ENCODE peak calls at places on chromosomes 11 and 22, in eight cellular contexts. One of them, this sample, is unnamed.
A peak's percentile ranks its signal among the peaks of the same experiment; 100 is the strongest.

GRCh38 chr11:77197626-77198320 is 69.7 kb downstream of the MYO7A start:
- DNase-seq in MM.1S: no peak
- DNase-seq in astrocyte: no peak
- DNase-seq in HepG2: no peak
- DNase-seq in SK-N-MC: no peak
- DNase-seq in GM23248: no peak
- DNase-seq in K562: no peak
- DNase-seq in mammary epithelial cell: no peak
- DNase-seq in this sample: no peak

GRCh38 chr11:67437082-67437821 is at the start of gene PTPRCAP:
- DNase-seq in MM.1S: no peak
- DNase-seq in GM23248: no peak
- DNase-seq in K562: peak; percentile 62
- DNase-seq in astrocyte: no peak
- DNase-seq in HepG2: no peak
- DNase-seq in mammary epithelial cell: no peak
- DNase-seq in SK-N-MC: no peak
- DNase-seq in this sample: no peak

GRCh38 chr22:31969789-31970489 is 25.6 kb downstream of the YWHAH start:
- DNase-seq in GM23248: peak; percentile 78
- DNase-seq in MM.1S: peak; percentile 89
- DNase-seq in astrocyte: peak; percentile 38
- DNase-seq in SK-N-MC: no peak
- DNase-seq in mammary epithelial cell: peak; percentile 82
- DNase-seq in HepG2: peak; percentile 61
- DNase-seq in K562: peak; percentile 57
- DNase-seq in this sample: peak; percentile 54

GRCh38 chr11:19646921-19647320 is 65.7 kb upstream of the NAV2 start:
- DNase-seq in astrocyte: peak; percentile 94
- DNase-seq in HepG2: no peak
- DNase-seq in K562: no peak
- DNase-seq in SK-N-MC: no peak
- DNase-seq in GM23248: peak; percentile 92
- DNase-seq in mammary epithelial cell: peak; percentile 54
- DNase-seq in MM.1S: no peak
- DNase-seq in this sample: no peak

GRCh38 chr11:113833151-113833550 is 42.2 kb downstream of the USP28 start:
- DNase-seq in astrocyte: no peak
- DNase-seq in SK-N-MC: no peak
- DNase-seq in HepG2: peak; percentile 6
- DNase-seq in GM23248: no peak
- DNase-seq in mammary epithelial cell: peak; percentile 75
- DNase-seq in MM.1S: no peak
- DNase-seq in K562: no peak
- DNase-seq in this sample: no peak

GRCh38 chr11:79449040-79449439 is 8.2 kb upstream of the TENM4 start:
- DNase-seq in SK-N-MC: no peak
- DNase-seq in mammary epithelial cell: no peak
- DNase-seq in MM.1S: no peak
- DNase-seq in astrocyte: no peak
- DNase-seq in HepG2: no peak
- DNase-seq in GM23248: no peak
- DNase-seq in K562: no peak
- DNase-seq in this sample: no peak

GRCh38 chr11:76778874-76779273 is 4.3 kb upstream of the TSKU start:
- DNase-seq in MM.1S: no peak
- DNase-seq in GM23248: no peak
- DNase-seq in K562: no peak
- DNase-seq in HepG2: no peak
- DNase-seq in mammary epithelial cell: no peak
- DNase-seq in SK-N-MC: no peak
- DNase-seq in astrocyte: no peak
- DNase-seq in this sample: no peak

GRCh38 chr11:68946416-68947090 is 34.2 kb downstream of the MRGPRD start:
- DNase-seq in GM23248: peak; percentile 93
- DNase-seq in SK-N-MC: no peak
- DNase-seq in HepG2: no peak
- DNase-seq in astrocyte: peak; percentile 86
- DNase-seq in mammary epithelial cell: peak; percentile 68
- DNase-seq in MM.1S: no peak
- DNase-seq in K562: no peak
- DNase-seq in this sample: peak; percentile 53

GRCh38 chr11:37973926-37974325 is 1375.9 kb upstream of the RAG2 start:
- DNase-seq in GM23248: no peak
- DNase-seq in K562: no peak
- DNase-seq in MM.1S: no peak
- DNase-seq in SK-N-MC: no peak
- DNase-seq in HepG2: no peak
- DNase-seq in astrocyte: peak; percentile 8
- DNase-seq in mammary epithelial cell: peak; percentile 20
- DNase-seq in this sample: peak; percentile 29

GRCh38 chr11:91081440-91082088 is 858.7 kb upstream of the CHORDC1 start:
- DNase-seq in GM23248: peak; percentile 2
- DNase-seq in K562: no peak
- DNase-seq in mammary epithelial cell: peak; percentile 73
- DNase-seq in HepG2: no peak
- DNase-seq in astrocyte: peak; percentile 13
- DNase-seq in SK-N-MC: peak; percentile 56
- DNase-seq in MM.1S: no peak
- DNase-seq in this sample: no peak

GRCh38 chr11:101262258-101262657 is 132.6 kb upstream of the PGR start:
- DNase-seq in GM23248: no peak
- DNase-seq in HepG2: no peak
- DNase-seq in MM.1S: no peak
- DNase-seq in SK-N-MC: no peak
- DNase-seq in astrocyte: no peak
- DNase-seq in mammary epithelial cell: no peak
- DNase-seq in K562: no peak
- DNase-seq in this sample: no peak

GRCh38 chr11:89487016-89487415 is 4.2 kb downstream of the NOX4 start:
- DNase-seq in astrocyte: peak; percentile 53
- DNase-seq in GM23248: peak; percentile 30
- DNase-seq in HepG2: no peak
- DNase-seq in SK-N-MC: no peak
- DNase-seq in mammary epithelial cell: no peak
- DNase-seq in K562: no peak
- DNase-seq in MM.1S: no peak
- DNase-seq in this sample: peak; percentile 53

GRCh38 chr11:93291889-93292288 is 38.7 kb upstream of the DEUP1 start:
- DNase-seq in K562: no peak
- DNase-seq in GM23248: no peak
- DNase-seq in astrocyte: no peak
- DNase-seq in HepG2: no peak
- DNase-seq in mammary epithelial cell: no peak
- DNase-seq in SK-N-MC: no peak
- DNase-seq in MM.1S: no peak
- DNase-seq in this sample: no peak

GRCh38 chr22:49255741-49256318 is 571.8 kb downstream of the BRD1 start:
- DNase-seq in astrocyte: no peak
- DNase-seq in HepG2: no peak
- DNase-seq in mammary epithelial cell: no peak
- DNase-seq in MM.1S: no peak
- DNase-seq in GM23248: no peak
- DNase-seq in K562: no peak
- DNase-seq in SK-N-MC: no peak
- DNase-seq in this sample: no peak

GRCh38 chr22:49255154-49255553 is 572.5 kb downstream of the BRD1 start:
- DNase-seq in GM23248: no peak
- DNase-seq in HepG2: no peak
- DNase-seq in K562: no peak
- DNase-seq in SK-N-MC: no peak
- DNase-seq in mammary epithelial cell: no peak
- DNase-seq in astrocyte: no peak
- DNase-seq in MM.1S: no peak
- DNase-seq in this sample: no peak

GRCh38 chr22:49258107-49259010 is 569.3 kb downstream of the BRD1 start:
- DNase-seq in GM23248: no peak
- DNase-seq in K562: no peak
- DNase-seq in MM.1S: no peak
- DNase-seq in HepG2: no peak
- DNase-seq in mammary epithelial cell: no peak
- DNase-seq in astrocyte: no peak
- DNase-seq in SK-N-MC: no peak
- DNase-seq in this sample: no peak

GRCh38 chr22:49259870-49260615 is 567.6 kb downstream of the BRD1 start:
- DNase-seq in K562: no peak
- DNase-seq in HepG2: no peak
- DNase-seq in astrocyte: no peak
- DNase-seq in SK-N-MC: no peak
- DNase-seq in mammary epithelial cell: no peak
- DNase-seq in GM23248: no peak
- DNase-seq in MM.1S: no peak
- DNase-seq in this sample: no peak

DNA sequence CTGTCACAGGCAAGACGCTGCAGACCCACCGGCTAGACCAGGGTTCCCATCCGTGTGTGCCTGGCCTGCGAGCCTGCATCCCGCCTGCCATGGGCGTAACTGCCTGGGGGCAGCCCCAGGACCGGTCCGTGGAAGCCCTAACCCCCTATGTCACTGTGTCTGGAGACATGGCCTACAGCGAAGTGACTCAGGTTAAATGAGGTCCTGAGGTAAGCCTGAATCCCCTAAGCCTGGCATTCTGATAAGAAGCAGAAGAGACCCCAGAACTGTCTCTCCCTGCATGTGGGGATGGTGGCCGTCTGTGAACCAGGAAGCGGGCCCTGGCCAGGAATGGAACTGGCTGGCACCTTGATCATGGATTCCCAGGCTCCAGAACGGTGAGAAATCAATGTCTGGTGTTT is 570.1 kb downstream of the BRD1 start:
- DNase-seq in K562: no peak
- DNase-seq in HepG2: no peak
- DNase-seq in MM.1S: no peak
- DNase-seq in SK-N-MC: no peak
- DNase-seq in mammary epithelial cell: no peak
- DNase-seq in astrocyte: no peak
- DNase-seq in GM23248: no peak
- DNase-seq in this sample: no peak
- H3K9me3 ChIP-seq in K562: no peaks in the 10 kb centered on the region
- H3K9me3 ChIP-seq in HepG2: no peaks in the 10 kb centered on the region
- H3K9me3 ChIP-seq in MM.1S: no peaks in the 10 kb centered on the region
- H3K9me3 ChIP-seq in SK-N-MC: no peaks in the 10 kb centered on the region
- H3K9me3 ChIP-seq in mammary epithelial cell: peaks cover 62% of the 10 kb centered on the region
- H3K9me3 ChIP-seq in astrocyte: peaks cover 18% of the 10 kb centered on the region
- H3K9me3 ChIP-seq in GM23248: no peaks in the 10 kb centered on the region
- H3K9me3 ChIP-seq in this sample: peaks cover 15% of the 10 kb centered on the region

GRCh38 chr11:6657346-6657745 is 1.7 kb upstream of the DCHS1 start:
- DNase-seq in mammary epithelial cell: no peak
- DNase-seq in astrocyte: no peak
- DNase-seq in SK-N-MC: no peak
- DNase-seq in K562: no peak
- DNase-seq in MM.1S: no peak
- DNase-seq in HepG2: no peak
- DNase-seq in GM23248: peak; percentile 52
- DNase-seq in this sample: no peak

GRCh38 chr11:6655020-6655789 is 404 bp downstream of the DCHS1 start:
- DNase-seq in HepG2: no peak
- DNase-seq in SK-N-MC: no peak
- DNase-seq in astrocyte: no peak
- DNase-seq in GM23248: peak; percentile 58
- DNase-seq in MM.1S: no peak
- DNase-seq in K562: no peak
- DNase-seq in mammary epithelial cell: no peak
- DNase-seq in this sample: peak; percentile 33

GRCh38 chr11:6656581-6656915 is 939 bp upstream of the DCHS1 start:
- DNase-seq in K562: no peak
- DNase-seq in astrocyte: no peak
- DNase-seq in SK-N-MC: no peak
- DNase-seq in HepG2: no peak
- DNase-seq in MM.1S: no peak
- DNase-seq in mammary epithelial cell: no peak
- DNase-seq in GM23248: no peak
- DNase-seq in this sample: no peak

GRCh38 chr11:6656936-6657335 is 1.3 kb upstream of the DCHS1 start:
- DNase-seq in GM23248: no peak
- DNase-seq in HepG2: no peak
- DNase-seq in K562: no peak
- DNase-seq in mammary epithelial cell: no peak
- DNase-seq in SK-N-MC: no peak
- DNase-seq in MM.1S: no peak
- DNase-seq in astrocyte: no peak
- DNase-seq in this sample: no peak

GRCh38 chr11:6655790-6656580 is at the start of gene DCHS1:
- DNase-seq in GM23248: peak; percentile 39
- DNase-seq in HepG2: no peak
- DNase-seq in MM.1S: no peak
- DNase-seq in SK-N-MC: no peak
- DNase-seq in mammary epithelial cell: no peak
- DNase-seq in K562: peak; percentile 83
- DNase-seq in astrocyte: no peak
- DNase-seq in this sample: no peak
- TF ChIP-seq EZH2 in GM23248: no peak
- TF ChIP-seq EZH2 in HepG2: peak; percentile 76
- TF ChIP-seq EZH2 in MM.1S: no peak
- TF ChIP-seq EZH2 in SK-N-MC: no peak
- TF ChIP-seq EZH2 in mammary epithelial cell: peak; percentile 92
- TF ChIP-seq EZH2 in K562: no peak
- TF ChIP-seq EZH2 in astrocyte: no peak
- TF ChIP-seq EZH2 in this sample: no peak

DNA sequence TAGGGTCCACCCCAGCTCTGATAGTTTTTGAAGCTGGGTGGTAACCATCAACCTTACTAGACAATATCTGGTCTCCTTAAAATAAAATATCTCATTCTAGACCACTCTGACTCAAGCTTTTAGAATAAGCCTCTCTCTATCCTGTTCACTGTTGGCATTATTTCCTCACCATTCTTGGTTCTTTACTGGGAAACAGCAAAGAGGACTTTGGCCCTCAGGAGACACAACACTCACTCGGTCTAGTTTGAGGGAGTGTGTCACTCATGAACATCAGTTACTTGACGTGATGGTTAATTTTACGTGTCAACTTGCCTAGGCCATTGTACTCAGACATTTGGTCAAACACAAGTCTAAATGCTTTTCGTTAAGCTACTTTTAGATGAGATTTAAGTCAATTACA is 110.6 kb downstream of the FAM76B start:
- DNase-seq in GM23248: no peak
- DNase-seq in astrocyte: no peak
- DNase-seq in mammary epithelial cell: no peak
- DNase-seq in SK-N-MC: no peak
- DNase-seq in K562: no peak
- DNase-seq in HepG2: no peak
- DNase-seq in MM.1S: no peak
- DNase-seq in this sample: no peak
- H3K9me3 ChIP-seq in GM23248: no peaks in the 10 kb centered on the region
- H3K9me3 ChIP-seq in astrocyte: no peaks in the 10 kb centered on the region
- H3K9me3 ChIP-seq in mammary epithelial cell: no peaks in the 10 kb centered on the region
- H3K9me3 ChIP-seq in SK-N-MC: no peaks in the 10 kb centered on the region
- H3K9me3 ChIP-seq in K562: no peaks in the 10 kb centered on the region
- H3K9me3 ChIP-seq in HepG2: no peaks in the 10 kb centered on the region
- H3K9me3 ChIP-seq in MM.1S: no peaks in the 10 kb centered on the region
- H3K9me3 ChIP-seq in this sample: no peaks in the 10 kb centered on the region

DNA sequence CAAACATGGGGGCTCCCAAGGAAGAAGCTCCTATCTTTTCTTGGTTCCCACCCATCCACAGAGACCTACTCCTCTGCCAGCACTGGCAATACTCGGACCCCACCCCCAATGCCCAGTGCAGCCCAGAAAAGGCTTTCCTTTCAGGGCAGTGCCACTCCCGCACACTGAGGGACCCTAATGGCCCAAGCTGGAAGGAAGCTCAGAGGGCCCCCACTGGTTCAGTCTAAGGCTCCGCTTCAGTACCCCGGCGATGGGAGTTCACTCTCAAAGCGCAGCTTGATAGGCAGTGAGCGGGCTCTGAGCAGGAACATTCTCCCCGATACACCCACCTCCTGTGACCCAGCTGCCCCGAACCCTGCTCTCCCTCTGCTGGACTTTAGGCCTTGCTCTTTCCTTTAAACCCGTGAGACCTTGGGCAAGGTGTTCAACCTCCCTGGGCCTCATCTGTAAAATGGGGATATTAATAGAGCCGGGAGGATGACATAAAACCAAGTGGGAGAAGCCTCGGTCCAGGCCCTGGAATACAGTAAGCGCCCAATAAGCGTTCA is 48.4 kb downstream of the CHRDL2 start:
- DNase-seq in MM.1S: no peak
- DNase-seq in mammary epithelial cell: no peak
- DNase-seq in GM23248: no peak
- DNase-seq in K562: no peak
- DNase-seq in astrocyte: no peak
- DNase-seq in HepG2: no peak
- DNase-seq in SK-N-MC: no peak
- DNase-seq in this sample: no peak
- TF ChIP-seq EZH2 in MM.1S: no peak
- TF ChIP-seq EZH2 in mammary epithelial cell: no peak
- TF ChIP-seq EZH2 in GM23248: no peak
- TF ChIP-seq EZH2 in K562: no peak
- TF ChIP-seq EZH2 in astrocyte: no peak
- TF ChIP-seq EZH2 in HepG2: no peak
- TF ChIP-seq EZH2 in SK-N-MC: no peak
- TF ChIP-seq EZH2 in this sample: no peak

This sample was measured in endothelial cell of umbilical vein.